ENCODE peak calls at places on chromosomes 12 and 14, in seven cellular contexts. E is Caco-2; J is osteoblast; V is adipocyte; H is activated naive CD4-positive, alpha-beta T cell; S is HEK293T; I is breast epithelium. M is an unnamed sample.
A peak's percentile ranks its signal among the peaks of the same experiment; 100 is the strongest.

GRCh38 chr12:122870867-122871664 is 24.9 kb downstream of the VPS37B start:
- DNase-seq in E (no peak), J (peak; percentile 82), V (peak; percentile 56), H (no peak), S (no peak), I (peak; percentile 63), M (peak; percentile 56)

GRCh38 chr14:74697543-74697942 is 15.3 kb downstream of the AREL1 start:
- DNase-seq in E (no peak), J (peak; percentile 76), V (peak; percentile 41), H (no peak), S (no peak), I (no peak), M (no peak)

GRCh38 chr12:55142896-55143870 is 17.0 kb downstream of the OR9K2 start:
- DNase-seq in E (peak; percentile 51), J (peak; percentile 43), V (peak; percentile 81), H (no peak), S (peak; percentile 44), I (no peak), M (no peak)

GRCh38 chr12:48818831-48819590 is 715 bp downstream of the CACNB3 start:
- DNase-seq in E (peak; percentile 59), J (peak; percentile 65), V (no peak), H (peak; percentile 24), S (no peak), I (no peak), M (no peak)

GRCh38 chr12:41310367-41310766 is 122.2 kb downstream of the PDZRN4 start:
- DNase-seq in E (no peak), J (no peak), V (no peak), H (no peak), S (no peak), I (no peak), M (no peak)

GRCh38 chr14:50099335-50099734 is 17.0 kb downstream of the VCPKMT start:
- DNase-seq in E (no peak), J (no peak), V (no peak), H (no peak), S (no peak), I (no peak), M (peak; percentile 47)

GRCh38 chr12:47975816-47976215 is 12.4 kb downstream of the TMEM106C start:
- DNase-seq in E (no peak), J (no peak), V (no peak), H (no peak), S (no peak), I (no peak), M (no peak)

GRCh38 chr14:77151918-77152588 is 10.5 kb upstream of the ZDHHC22 start:
- DNase-seq in E (no peak), J (peak; percentile 92), V (peak; percentile 75), H (no peak), S (no peak), I (no peak), M (no peak)

GRCh38 chr12:114657597-114657920 is 26.4 kb downstream of the TBX3 start:
- DNase-seq in E (no peak), J (no peak), V (no peak), H (no peak), S (no peak), I (no peak), M (no peak)

GRCh38 chr12:132224484-132224883 is 80.2 kb downstream of the NOC4L start:
- DNase-seq in E (no peak), J (no peak), V (no peak), H (no peak), S (no peak), I (no peak), M (no peak)

GRCh38 chr14:92986254-92987147 is 63.6 kb downstream of the CHGA start:
- DNase-seq in E (no peak), J (peak; percentile 96), V (peak; percentile 75), H (no peak), S (no peak), I (no peak), M (no peak)

GRCh38 chr14:36582011-36582873 is at the start of gene NKX2-8:
- DNase-seq in E (no peak), J (peak; percentile 77), V (peak; percentile 6), H (no peak), S (peak; percentile 49), I (no peak), M (no peak)

GRCh38 chr12:94080684-94081009 is 67.7 kb upstream of the PLXNC1 start:
- DNase-seq in E (no peak), J (peak; percentile 23), V (no peak), H (no peak), S (no peak), I (no peak), M (no peak)

GRCh38 chr12:30134229-30134628 is 350.5 kb upstream of the TMTC1 start:
- DNase-seq in E (no peak), J (no peak), V (no peak), H (no peak), S (peak; percentile 41), I (no peak), M (no peak)

GRCh38 chr14:69616408-69616773 is 5.0 kb downstream of the SUSD6 start:
- DNase-seq in E (no peak), J (no peak), V (no peak), H (no peak), S (no peak), I (no peak), M (no peak)

GRCh38 chr14:96586921-96587822 is 85.0 kb downstream of the PAPOLA start:
- DNase-seq in E (no peak), J (no peak), V (no peak), H (no peak), S (no peak), I (no peak), M (no peak)

GRCh38 chr14:68146812-68147211 is 327.2 kb downstream of the RAD51B start:
- DNase-seq in E (no peak), J (peak; percentile 71), V (peak; percentile 97), H (no peak), S (no peak), I (no peak), M (no peak)

GRCh38 chr12:104526751-104527150 is 70.0 kb downstream of the CHST11 start:
- DNase-seq in E (no peak), J (no peak), V (no peak), H (no peak), S (no peak), I (no peak), M (no peak)

GRCh38 chr14:68931474-68932051 is 47.5 kb downstream of the ACTN1 start:
- DNase-seq in E (no peak), J (no peak), V (no peak), H (no peak), S (no peak), I (no peak), M (no peak)

GRCh38 chr12:991350-992278 is 591 bp downstream of the ERC1 start:
- DNase-seq in E (no peak), J (peak; percentile 93), V (no peak), H (peak; percentile 5), S (peak; percentile 66), I (peak; percentile 52), M (peak; percentile 38)

GRCh38 chr12:52434096-52434733 is at the start of gene KRT75:
- DNase-seq in E (no peak), J (no peak), V (no peak), H (no peak), S (no peak), I (no peak), M (peak; percentile 21)

GRCh38 chr12:15276088-15276698 is 46.1 kb upstream of the PTPRO start:
- DNase-seq in E (no peak), J (no peak), V (peak; percentile 70), H (no peak), S (peak; percentile 49), I (no peak), M (no peak)